ENCODE peak calls at places on chromosomes 16 and 17, in eight cellular contexts. One of them, this sample, is unnamed.

GRCh38 chr17:64661731-64661980 is 451 bp downstream of the SMURF2 start:
- DNase-seq in astrocyte of the spinal cord: no peak
- DNase-seq in stimulated activated CD4-positive, alpha-beta T cell treated with anti-CD3 and anti-CD28 coated beads, Interleukin-2, amount 100 ng/mL, for 48 hours: no peak
- DNase-seq in Caki2: no peak
- DNase-seq in left ventricle myocardium inferior: no peak
- DNase-seq in mammary epithelial cell: no peak
- DNase-seq in SHP77: no peak
- DNase-seq in aorta: peak
- DNase-seq in this sample: no peak

GRCh38 chr16:72284042-72284789 is 112.3 kb upstream of the PMFBP1 start:
- DNase-seq in astrocyte of the spinal cord: no peak
- DNase-seq in stimulated activated CD4-positive, alpha-beta T cell treated with anti-CD3 and anti-CD28 coated beads, Interleukin-2, amount 100 ng/mL, for 48 hours: no peak
- DNase-seq in Caki2: no peak
- DNase-seq in left ventricle myocardium inferior: no peak
- DNase-seq in mammary epithelial cell: no peak
- DNase-seq in SHP77: no peak
- DNase-seq in aorta: no peak
- DNase-seq in this sample: no peak

GRCh38 chr17:41494524-41494923 is 4.8 kb upstream of the KRT36 start:
- DNase-seq in astrocyte of the spinal cord: peak
- DNase-seq in stimulated activated CD4-positive, alpha-beta T cell treated with anti-CD3 and anti-CD28 coated beads, Interleukin-2, amount 100 ng/mL, for 48 hours: no peak
- DNase-seq in Caki2: no peak
- DNase-seq in left ventricle myocardium inferior: no peak
- DNase-seq in mammary epithelial cell: peak
- DNase-seq in SHP77: no peak
- DNase-seq in aorta: no peak
- DNase-seq in this sample: no peak

GRCh38 chr16:68973611-68974120 is 130.3 kb downstream of the TANGO6 start:
- DNase-seq in astrocyte of the spinal cord: no peak
- DNase-seq in stimulated activated CD4-positive, alpha-beta T cell treated with anti-CD3 and anti-CD28 coated beads, Interleukin-2, amount 100 ng/mL, for 48 hours: no peak
- DNase-seq in Caki2: no peak
- DNase-seq in left ventricle myocardium inferior: no peak
- DNase-seq in mammary epithelial cell: no peak
- DNase-seq in SHP77: no peak
- DNase-seq in aorta: no peak
- DNase-seq in this sample: no peak

GRCh38 chr16:19071811-19072777 is 4.7 kb downstream of the COQ7 start:
- DNase-seq in astrocyte of the spinal cord: peak
- DNase-seq in stimulated activated CD4-positive, alpha-beta T cell treated with anti-CD3 and anti-CD28 coated beads, Interleukin-2, amount 100 ng/mL, for 48 hours: peak
- DNase-seq in Caki2: peak
- DNase-seq in left ventricle myocardium inferior: peak
- DNase-seq in mammary epithelial cell: peak
- DNase-seq in SHP77: peak
- DNase-seq in aorta: no peak
- DNase-seq in this sample: no peak

GRCh38 chr17:55688057-55688456 is 34.6 kb downstream of the TMEM100 start:
- DNase-seq in astrocyte of the spinal cord: no peak
- DNase-seq in stimulated activated CD4-positive, alpha-beta T cell treated with anti-CD3 and anti-CD28 coated beads, Interleukin-2, amount 100 ng/mL, for 48 hours: no peak
- DNase-seq in Caki2: no peak
- DNase-seq in left ventricle myocardium inferior: no peak
- DNase-seq in mammary epithelial cell: no peak
- DNase-seq in SHP77: no peak
- DNase-seq in aorta: no peak
- DNase-seq in this sample: no peak

GRCh38 chr16:35908942-35909341 is 2449.5 kb downstream of the TP53TG3F start:
- DNase-seq in astrocyte of the spinal cord: no peak
- DNase-seq in stimulated activated CD4-positive, alpha-beta T cell treated with anti-CD3 and anti-CD28 coated beads, Interleukin-2, amount 100 ng/mL, for 48 hours: no peak
- DNase-seq in Caki2: peak
- DNase-seq in left ventricle myocardium inferior: no peak
- DNase-seq in mammary epithelial cell: no peak
- DNase-seq in SHP77: peak
- DNase-seq in aorta: no peak
- DNase-seq in this sample: no peak

GRCh38 chr17:67157732-67158639 is 87.0 kb downstream of the HELZ start:
- DNase-seq in astrocyte of the spinal cord: peak
- DNase-seq in stimulated activated CD4-positive, alpha-beta T cell treated with anti-CD3 and anti-CD28 coated beads, Interleukin-2, amount 100 ng/mL, for 48 hours: no peak
- DNase-seq in Caki2: no peak
- DNase-seq in left ventricle myocardium inferior: no peak
- DNase-seq in mammary epithelial cell: no peak
- DNase-seq in SHP77: no peak
- DNase-seq in aorta: no peak
- DNase-seq in this sample: no peak

GRCh38 chr17:1486802-1487695 is 5.4 kb downstream of the MYO1C start:
- DNase-seq in astrocyte of the spinal cord: peak
- DNase-seq in stimulated activated CD4-positive, alpha-beta T cell treated with anti-CD3 and anti-CD28 coated beads, Interleukin-2, amount 100 ng/mL, for 48 hours: peak
- DNase-seq in Caki2: peak
- DNase-seq in left ventricle myocardium inferior: peak
- DNase-seq in mammary epithelial cell: peak
- DNase-seq in SHP77: no peak
- DNase-seq in aorta: peak
- DNase-seq in this sample: peak

GRCh38 chr17:8724451-8724850 is 20.2 kb downstream of the CCDC42 start:
- DNase-seq in astrocyte of the spinal cord: no peak
- DNase-seq in stimulated activated CD4-positive, alpha-beta T cell treated with anti-CD3 and anti-CD28 coated beads, Interleukin-2, amount 100 ng/mL, for 48 hours: no peak
- DNase-seq in Caki2: no peak
- DNase-seq in left ventricle myocardium inferior: no peak
- DNase-seq in mammary epithelial cell: no peak
- DNase-seq in SHP77: no peak
- DNase-seq in aorta: no peak
- DNase-seq in this sample: no peak

GRCh38 chr17:45965741-45966140 is 33.3 kb upstream of the STH start:
- DNase-seq in astrocyte of the spinal cord: no peak
- DNase-seq in stimulated activated CD4-positive, alpha-beta T cell treated with anti-CD3 and anti-CD28 coated beads, Interleukin-2, amount 100 ng/mL, for 48 hours: no peak
- DNase-seq in Caki2: no peak
- DNase-seq in left ventricle myocardium inferior: no peak
- DNase-seq in mammary epithelial cell: no peak
- DNase-seq in SHP77: no peak
- DNase-seq in aorta: peak
- DNase-seq in this sample: no peak

GRCh38 chr16:67169011-67169451 is 1.3 kb upstream of the NOL3 start:
- DNase-seq in astrocyte of the spinal cord: no peak
- DNase-seq in stimulated activated CD4-positive, alpha-beta T cell treated with anti-CD3 and anti-CD28 coated beads, Interleukin-2, amount 100 ng/mL, for 48 hours: no peak
- DNase-seq in Caki2: no peak
- DNase-seq in left ventricle myocardium inferior: no peak
- DNase-seq in mammary epithelial cell: no peak
- DNase-seq in SHP77: no peak
- DNase-seq in aorta: no peak
- DNase-seq in this sample: no peak

GRCh38 chr17:28865946-28866752 is 11.3 kb downstream of the ERAL1 start:
- DNase-seq in astrocyte of the spinal cord: peak
- DNase-seq in stimulated activated CD4-positive, alpha-beta T cell treated with anti-CD3 and anti-CD28 coated beads, Interleukin-2, amount 100 ng/mL, for 48 hours: no peak
- DNase-seq in Caki2: no peak
- DNase-seq in left ventricle myocardium inferior: no peak
- DNase-seq in mammary epithelial cell: no peak
- DNase-seq in SHP77: no peak
- DNase-seq in aorta: no peak
- DNase-seq in this sample: no peak

GRCh38 chr17:46942441-46943217 is 19.7 kb downstream of the GOSR2 start:
- DNase-seq in astrocyte of the spinal cord: peak
- DNase-seq in stimulated activated CD4-positive, alpha-beta T cell treated with anti-CD3 and anti-CD28 coated beads, Interleukin-2, amount 100 ng/mL, for 48 hours: peak
- DNase-seq in Caki2: peak
- DNase-seq in left ventricle myocardium inferior: peak
- DNase-seq in mammary epithelial cell: peak
- DNase-seq in SHP77: peak
- DNase-seq in aorta: peak
- DNase-seq in this sample: peak

GRCh38 chr16:83738926-83739503 is 68.8 kb upstream of the HSBP1 start:
- DNase-seq in astrocyte of the spinal cord: peak
- DNase-seq in stimulated activated CD4-positive, alpha-beta T cell treated with anti-CD3 and anti-CD28 coated beads, Interleukin-2, amount 100 ng/mL, for 48 hours: no peak
- DNase-seq in Caki2: no peak
- DNase-seq in left ventricle myocardium inferior: no peak
- DNase-seq in mammary epithelial cell: no peak
- DNase-seq in SHP77: no peak
- DNase-seq in aorta: no peak
- DNase-seq in this sample: no peak

GRCh38 chr16:17026600-17027242 is 444.0 kb downstream of the XYLT1 start:
- DNase-seq in astrocyte of the spinal cord: no peak
- DNase-seq in stimulated activated CD4-positive, alpha-beta T cell treated with anti-CD3 and anti-CD28 coated beads, Interleukin-2, amount 100 ng/mL, for 48 hours: no peak
- DNase-seq in Caki2: no peak
- DNase-seq in left ventricle myocardium inferior: no peak
- DNase-seq in mammary epithelial cell: no peak
- DNase-seq in SHP77: no peak
- DNase-seq in aorta: no peak
- DNase-seq in this sample: peak

GRCh38 chr17:77428020-77428781 is 287.4 kb downstream of the SEC14L1 start:
- DNase-seq in astrocyte of the spinal cord: no peak
- DNase-seq in stimulated activated CD4-positive, alpha-beta T cell treated with anti-CD3 and anti-CD28 coated beads, Interleukin-2, amount 100 ng/mL, for 48 hours: no peak
- DNase-seq in Caki2: no peak
- DNase-seq in left ventricle myocardium inferior: no peak
- DNase-seq in mammary epithelial cell: no peak
- DNase-seq in SHP77: no peak
- DNase-seq in aorta: no peak
- DNase-seq in this sample: no peak

GRCh38 chr16:53183442-53183841 is 128.7 kb downstream of the CHD9 start:
- DNase-seq in astrocyte of the spinal cord: no peak
- DNase-seq in stimulated activated CD4-positive, alpha-beta T cell treated with anti-CD3 and anti-CD28 coated beads, Interleukin-2, amount 100 ng/mL, for 48 hours: no peak
- DNase-seq in Caki2: peak
- DNase-seq in left ventricle myocardium inferior: no peak
- DNase-seq in mammary epithelial cell: no peak
- DNase-seq in SHP77: no peak
- DNase-seq in aorta: no peak
- DNase-seq in this sample: no peak

GRCh38 chr17:70078994-70079531 is 4.0 kb downstream of the KCNJ16 start:
- DNase-seq in astrocyte of the spinal cord: no peak
- DNase-seq in stimulated activated CD4-positive, alpha-beta T cell treated with anti-CD3 and anti-CD28 coated beads, Interleukin-2, amount 100 ng/mL, for 48 hours: no peak
- DNase-seq in Caki2: no peak
- DNase-seq in left ventricle myocardium inferior: no peak
- DNase-seq in mammary epithelial cell: no peak
- DNase-seq in SHP77: no peak
- DNase-seq in aorta: no peak
- DNase-seq in this sample: no peak

GRCh38 chr17:3754458-3755334 is 31.0 kb downstream of the HASPIN start:
- DNase-seq in astrocyte of the spinal cord: no peak
- DNase-seq in stimulated activated CD4-positive, alpha-beta T cell treated with anti-CD3 and anti-CD28 coated beads, Interleukin-2, amount 100 ng/mL, for 48 hours: peak
- DNase-seq in Caki2: no peak
- DNase-seq in left ventricle myocardium inferior: no peak
- DNase-seq in mammary epithelial cell: peak
- DNase-seq in SHP77: no peak
- DNase-seq in aorta: no peak
- DNase-seq in this sample: peak

GRCh38 chr17:28925912-28926365 is 23.1 kb upstream of the DHRS13 start:
- DNase-seq in astrocyte of the spinal cord: peak
- DNase-seq in stimulated activated CD4-positive, alpha-beta T cell treated with anti-CD3 and anti-CD28 coated beads, Interleukin-2, amount 100 ng/mL, for 48 hours: no peak
- DNase-seq in Caki2: peak
- DNase-seq in left ventricle myocardium inferior: no peak
- DNase-seq in mammary epithelial cell: peak
- DNase-seq in SHP77: no peak
- DNase-seq in aorta: no peak
- DNase-seq in this sample: no peak

GRCh38 chr16:67242138-67242730 is 5.0 kb downstream of the FHOD1 start:
- DNase-seq in astrocyte of the spinal cord: no peak
- DNase-seq in stimulated activated CD4-positive, alpha-beta T cell treated with anti-CD3 and anti-CD28 coated beads, Interleukin-2, amount 100 ng/mL, for 48 hours: no peak
- DNase-seq in Caki2: no peak
- DNase-seq in left ventricle myocardium inferior: no peak
- DNase-seq in mammary epithelial cell: no peak
- DNase-seq in SHP77: no peak
- DNase-seq in aorta: peak
- DNase-seq in this sample: no peak

GRCh38 chr16:28623172-28623711 is 13.4 kb upstream of the SULT1A1 start:
- DNase-seq in astrocyte of the spinal cord: peak
- DNase-seq in stimulated activated CD4-positive, alpha-beta T cell treated with anti-CD3 and anti-CD28 coated beads, Interleukin-2, amount 100 ng/mL, for 48 hours: peak
- DNase-seq in Caki2: no peak
- DNase-seq in left ventricle myocardium inferior: peak
- DNase-seq in mammary epithelial cell: peak
- DNase-seq in SHP77: peak
- DNase-seq in aorta: peak
- DNase-seq in this sample: peak

This sample was measured in stimulated activated naive B cell treated with anti-CD40 and anti-IgM and Interleukin-4, amounts not matched to agents 10 μg/mL and 1 μg/mL and 100 μg/mL, for 72 hours.